ENCODE peak calls at places on chromosomes 4 and X, in five cellular contexts. One of them, this sample, is unnamed.

GRCh38 chrX:2188316-2188715 is 312.5 kb downstream of the DHRSX start:
- DNase-seq in PC-3: no peak
- DNase-seq in MM.1S: no peak
- DNase-seq in endothelial cell of umbilical vein: no peak
- DNase-seq in K562: peak; percentile 20
- DNase-seq in this sample: peak; percentile 22

GRCh38 chr4:157806176-157806575 is 366.6 kb downstream of the GASK1B start:
- DNase-seq in PC-3: no peak
- DNase-seq in MM.1S: no peak
- DNase-seq in endothelial cell of umbilical vein: no peak
- DNase-seq in K562: no peak
- DNase-seq in this sample: no peak

GRCh38 chr4:177001271-177002175 is 208.8 kb upstream of the VEGFC start:
- DNase-seq in PC-3: peak; percentile 62
- DNase-seq in MM.1S: no peak
- DNase-seq in endothelial cell of umbilical vein: no peak
- DNase-seq in K562: no peak
- DNase-seq in this sample: no peak

GRCh38 chr4:122666527-122667245 is 45.8 kb upstream of the IL21 start:
- DNase-seq in PC-3: peak; percentile 82
- DNase-seq in MM.1S: no peak
- DNase-seq in endothelial cell of umbilical vein: peak; percentile 71
- DNase-seq in K562: no peak
- DNase-seq in this sample: peak; percentile 11

GRCh38 chr4:168028568-168028967 is 63.8 kb upstream of the ANXA10 start:
- DNase-seq in PC-3: peak; percentile 63
- DNase-seq in MM.1S: no peak
- DNase-seq in endothelial cell of umbilical vein: peak; percentile 22
- DNase-seq in K562: no peak
- DNase-seq in this sample: peak; percentile 15

GRCh38 chr4:2042207-2042946 is 16.8 kb upstream of the NAT8L start:
- DNase-seq in PC-3: no peak
- DNase-seq in MM.1S: peak; percentile 38
- DNase-seq in endothelial cell of umbilical vein: no peak
- DNase-seq in K562: peak; percentile 81
- DNase-seq in this sample: peak; percentile 69

GRCh38 chr4:105619193-105619931 is 66.9 kb downstream of the ARHGEF38 start:
- DNase-seq in PC-3: peak; percentile 73
- DNase-seq in MM.1S: no peak
- DNase-seq in endothelial cell of umbilical vein: peak; percentile 70
- DNase-seq in K562: no peak
- DNase-seq in this sample: peak; percentile 30

GRCh38 chr4:117010695-117011094 is 74.7 kb downstream of the TRAM1L1 start:
- DNase-seq in PC-3: no peak
- DNase-seq in MM.1S: no peak
- DNase-seq in endothelial cell of umbilical vein: peak; percentile 5
- DNase-seq in K562: no peak
- DNase-seq in this sample: no peak

GRCh38 chr4:169621754-169622481 is 1.5 kb downstream of the CLCN3 start:
- DNase-seq in PC-3: peak; percentile 65
- DNase-seq in MM.1S: peak; percentile 40
- DNase-seq in endothelial cell of umbilical vein: peak; percentile 81
- DNase-seq in K562: no peak
- DNase-seq in this sample: peak; percentile 29

GRCh38 chr4:107210450-107211239 is 174.5 kb upstream of the DKK2 start:
- DNase-seq in PC-3: no peak
- DNase-seq in MM.1S: peak; percentile 32
- DNase-seq in endothelial cell of umbilical vein: no peak
- DNase-seq in K562: no peak
- DNase-seq in this sample: no peak

GRCh38 chr4:26360864-26361263 is 40.0 kb downstream of the RBPJ start:
- DNase-seq in PC-3: no peak
- DNase-seq in MM.1S: no peak
- DNase-seq in endothelial cell of umbilical vein: no peak
- DNase-seq in K562: no peak
- DNase-seq in this sample: no peak

GRCh38 chr4:54840430-54840829 is 182.7 kb downstream of the KIT start:
- DNase-seq in PC-3: no peak
- DNase-seq in MM.1S: peak; percentile 19
- DNase-seq in endothelial cell of umbilical vein: no peak
- DNase-seq in K562: no peak
- DNase-seq in this sample: no peak

GRCh38 chrX:15493118-15494082 is at the start of gene PIR:
- DNase-seq in PC-3: peak; percentile 92
- DNase-seq in MM.1S: peak; percentile 85
- DNase-seq in endothelial cell of umbilical vein: peak; percentile 85
- DNase-seq in K562: peak; percentile 88
- DNase-seq in this sample: peak; percentile 96

GRCh38 chrX:43805579-43805978 is 76.7 kb downstream of the MAOB start:
- DNase-seq in PC-3: peak; percentile 83
- DNase-seq in MM.1S: no peak
- DNase-seq in endothelial cell of umbilical vein: no peak
- DNase-seq in K562: no peak
- DNase-seq in this sample: no peak

GRCh38 chrX:43809463-43809862 is 72.8 kb downstream of the MAOB start:
- DNase-seq in PC-3: peak; percentile 67
- DNase-seq in MM.1S: no peak
- DNase-seq in endothelial cell of umbilical vein: no peak
- DNase-seq in K562: no peak
- DNase-seq in this sample: no peak

GRCh38 chrX:43804021-43804420 is 78.2 kb downstream of the MAOB start:
- DNase-seq in PC-3: peak; percentile 56
- DNase-seq in MM.1S: no peak
- DNase-seq in endothelial cell of umbilical vein: no peak
- DNase-seq in K562: no peak
- DNase-seq in this sample: no peak

GRCh38 chrX:43813319-43813718 is 68.9 kb downstream of the MAOB start:
- DNase-seq in PC-3: no peak
- DNase-seq in MM.1S: no peak
- DNase-seq in endothelial cell of umbilical vein: no peak
- DNase-seq in K562: no peak
- DNase-seq in this sample: peak; percentile 7

GRCh38 chrX:43808231-43808630 is 74.0 kb downstream of the MAOB start:
- DNase-seq in PC-3: no peak
- DNase-seq in MM.1S: no peak
- DNase-seq in endothelial cell of umbilical vein: no peak
- DNase-seq in K562: no peak
- DNase-seq in this sample: no peak
- H3K79me2 ChIP-seq in PC-3: no peaks in the 10 kb centered on the region
- H3K79me2 ChIP-seq in MM.1S: no peaks in the 10 kb centered on the region
- H3K79me2 ChIP-seq in endothelial cell of umbilical vein: no peaks in the 10 kb centered on the region
- H3K79me2 ChIP-seq in K562: no peaks in the 10 kb centered on the region
- H3K79me2 ChIP-seq in this sample: no peaks in the 10 kb centered on the region

GRCh38 chrX:53594354-53594753 is 92.2 kb downstream of the HUWE1 start:
- DNase-seq in PC-3: no peak
- DNase-seq in MM.1S: no peak
- DNase-seq in endothelial cell of umbilical vein: no peak
- DNase-seq in K562: no peak
- DNase-seq in this sample: no peak
- H3K4me2 ChIP-seq in PC-3: no peak overlapping the region
- H3K4me2 ChIP-seq in MM.1S: no peak overlapping the region
- H3K4me2 ChIP-seq in endothelial cell of umbilical vein: no peak overlapping the region
- H3K4me2 ChIP-seq in K562: no peak overlapping the region
- H3K4me2 ChIP-seq in this sample: no peak overlapping the region

DNA sequence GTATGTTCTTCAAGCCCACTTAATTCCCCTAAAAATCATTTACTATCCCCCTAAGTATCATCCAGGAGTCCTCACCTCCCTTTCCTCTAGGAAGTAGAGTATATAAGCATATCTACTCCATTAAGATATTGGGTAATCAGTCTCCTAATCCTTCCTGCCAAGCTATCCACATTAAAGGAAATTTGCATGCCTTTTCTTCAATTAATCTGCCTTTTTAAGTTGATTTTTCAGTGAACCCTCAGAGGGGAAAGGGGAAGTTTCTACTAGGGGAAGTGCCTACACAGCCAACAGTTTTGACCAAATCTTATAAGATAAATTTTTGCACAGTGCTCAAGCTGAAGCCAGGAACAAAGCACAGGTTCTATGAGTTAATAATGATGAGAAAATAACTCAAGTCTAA is 222.8 kb downstream of the NLGN4X start:
- DNase-seq in PC-3: no peak
- DNase-seq in MM.1S: no peak
- DNase-seq in endothelial cell of umbilical vein: no peak
- DNase-seq in K562: no peak
- DNase-seq in this sample: no peak
- H3K79me2 ChIP-seq in PC-3: no peaks in the 10 kb centered on the region
- H3K79me2 ChIP-seq in MM.1S: no peaks in the 10 kb centered on the region
- H3K79me2 ChIP-seq in endothelial cell of umbilical vein: no peaks in the 10 kb centered on the region
- H3K79me2 ChIP-seq in K562: no peaks in the 10 kb centered on the region
- H3K79me2 ChIP-seq in this sample: no peaks in the 10 kb centered on the region

DNA sequence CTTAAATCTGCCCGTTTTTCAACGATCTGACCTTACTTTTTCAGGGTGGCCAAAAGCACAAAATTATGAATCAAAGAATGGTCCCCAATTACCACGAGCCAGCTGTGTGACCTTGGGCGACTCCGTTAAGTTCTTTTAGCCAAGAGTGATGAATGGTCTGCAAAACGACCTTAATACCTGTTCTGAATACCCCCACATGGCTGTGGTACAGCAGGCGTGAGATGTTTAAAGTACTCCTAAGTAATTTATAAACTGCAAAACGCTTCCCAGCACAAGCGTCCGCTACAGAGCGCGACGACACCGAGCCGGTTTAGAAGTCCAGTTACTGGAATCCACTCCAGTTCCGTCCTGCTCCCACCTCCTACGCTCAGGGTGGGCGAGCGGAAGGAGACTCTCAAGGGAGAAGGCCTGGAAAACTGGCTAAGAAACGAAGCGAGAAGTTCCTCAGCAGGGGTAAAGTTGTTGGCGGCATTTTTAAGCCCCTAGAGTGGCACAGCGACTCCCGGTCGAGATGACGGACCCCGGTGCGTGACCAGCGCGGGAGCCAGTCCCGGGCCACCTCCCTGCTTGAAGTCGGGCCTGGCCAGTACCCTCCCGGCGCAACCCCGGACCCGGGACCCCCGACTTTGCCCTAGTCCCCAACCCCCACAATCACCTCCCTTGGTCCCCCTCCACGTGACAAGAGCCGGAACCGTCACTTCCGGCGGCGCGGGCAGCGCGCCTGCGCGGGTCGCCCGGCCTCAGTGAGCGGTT is 696 bp upstream of the BMP2K start:
- DNase-seq in PC-3: peak; percentile 65
- DNase-seq in MM.1S: peak; percentile 85
- DNase-seq in endothelial cell of umbilical vein: peak; percentile 77
- DNase-seq in K562: no peak
- DNase-seq in this sample: peak; percentile 93
- H3K4me2 ChIP-seq in PC-3: peak overlapping the region; percentile 92
- H3K4me2 ChIP-seq in MM.1S: peak overlapping the region; percentile 90
- H3K4me2 ChIP-seq in endothelial cell of umbilical vein: peak overlapping the region; percentile 89
- H3K4me2 ChIP-seq in K562: peak overlapping the region; percentile 91
- H3K4me2 ChIP-seq in this sample: peak overlapping the region; percentile 76

GRCh38 chr4:7160951-7161440 is 31.3 kb upstream of the SORCS2 start:
- DNase-seq in PC-3: no peak
- DNase-seq in MM.1S: no peak
- DNase-seq in endothelial cell of umbilical vein: no peak
- DNase-seq in K562: no peak
- DNase-seq in this sample: no peak
- H3K79me2 ChIP-seq in PC-3: no peaks in the 10 kb centered on the region
- H3K79me2 ChIP-seq in MM.1S: no peaks in the 10 kb centered on the region
- H3K79me2 ChIP-seq in endothelial cell of umbilical vein: no peaks in the 10 kb centered on the region
- H3K79me2 ChIP-seq in K562: no peaks in the 10 kb centered on the region
- H3K79me2 ChIP-seq in this sample: no peaks in the 10 kb centered on the region

GRCh38 chr4:7358100-7358735 is 76.5 kb downstream of the PSAPL1 start:
- DNase-seq in PC-3: peak; percentile 84
- DNase-seq in MM.1S: no peak
- DNase-seq in endothelial cell of umbilical vein: peak; percentile 30
- DNase-seq in K562: no peak
- DNase-seq in this sample: peak; percentile 42
- H3K4me2 ChIP-seq in PC-3: no peak overlapping the region
- H3K4me2 ChIP-seq in MM.1S: no peak overlapping the region
- H3K4me2 ChIP-seq in endothelial cell of umbilical vein: no peak overlapping the region
- H3K4me2 ChIP-seq in K562: no peak overlapping the region
- H3K4me2 ChIP-seq in this sample: no peak overlapping the region

GRCh38 chr4:40214661-40215418 is 18.0 kb downstream of the RHOH start:
- DNase-seq in PC-3: no peak
- DNase-seq in MM.1S: no peak
- DNase-seq in endothelial cell of umbilical vein: no peak
- DNase-seq in K562: no peak
- DNase-seq in this sample: no peak
- H3K79me2 ChIP-seq in PC-3: no peaks in the 10 kb centered on the region
- H3K79me2 ChIP-seq in MM.1S: peaks cover 100% of the 10 kb centered on the region
- H3K79me2 ChIP-seq in endothelial cell of umbilical vein: no peaks in the 10 kb centered on the region
- H3K79me2 ChIP-seq in K562: peaks cover 93% of the 10 kb centered on the region
- H3K79me2 ChIP-seq in this sample: no peaks in the 10 kb centered on the region

GRCh38 chrX:13194291-13195103 is 125.4 kb downstream of the ATXN3L start:
- DNase-seq in PC-3: peak; percentile 70
- DNase-seq in MM.1S: no peak
- DNase-seq in endothelial cell of umbilical vein: peak; percentile 63
- DNase-seq in K562: no peak
- DNase-seq in this sample: no peak
- H3K4me2 ChIP-seq in PC-3: peak overlapping the region; percentile 50
- H3K4me2 ChIP-seq in MM.1S: no peak overlapping the region
- H3K4me2 ChIP-seq in endothelial cell of umbilical vein: no peak overlapping the region
- H3K4me2 ChIP-seq in K562: no peak overlapping the region
- H3K4me2 ChIP-seq in this sample: no peak overlapping the region

DNA sequence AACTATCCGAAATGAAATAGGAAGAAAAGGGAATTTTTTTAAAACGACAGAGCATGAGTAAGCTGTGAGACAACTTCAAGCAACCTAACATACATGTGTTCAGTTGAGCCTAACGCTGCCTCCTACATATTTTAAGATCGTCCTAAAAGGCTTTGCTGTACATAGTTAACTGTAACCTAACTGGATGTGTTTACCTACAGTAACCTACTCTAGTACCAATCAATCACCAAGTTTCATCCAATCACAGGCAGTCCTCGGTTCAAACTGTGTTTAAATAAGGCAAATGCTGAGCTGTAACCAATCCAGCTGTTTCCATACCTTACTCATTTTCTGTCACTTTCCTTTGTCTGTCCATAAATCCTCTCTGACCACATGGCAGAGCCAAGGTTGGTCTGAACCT is 17.1 kb downstream of the RCHY1 start:
- DNase-seq in PC-3: peak; percentile 14
- DNase-seq in MM.1S: no peak
- DNase-seq in endothelial cell of umbilical vein: no peak
- DNase-seq in K562: no peak
- DNase-seq in this sample: no peak
- H3K79me2 ChIP-seq in PC-3: peaks cover 48% of the 10 kb centered on the region
- H3K79me2 ChIP-seq in MM.1S: peaks cover 39% of the 10 kb centered on the region
- H3K79me2 ChIP-seq in endothelial cell of umbilical vein: peaks cover 41% of the 10 kb centered on the region
- H3K79me2 ChIP-seq in K562: peaks cover 48% of the 10 kb centered on the region
- H3K79me2 ChIP-seq in this sample: peaks cover 67% of the 10 kb centered on the region

GRCh38 chr4:25075129-25075528 is 44.4 kb upstream of the LGI2 start:
- DNase-seq in PC-3: no peak
- DNase-seq in MM.1S: no peak
- DNase-seq in endothelial cell of umbilical vein: no peak
- DNase-seq in K562: no peak
- DNase-seq in this sample: no peak
- H3K4me2 ChIP-seq in PC-3: no peak overlapping the region
- H3K4me2 ChIP-seq in MM.1S: no peak overlapping the region
- H3K4me2 ChIP-seq in endothelial cell of umbilical vein: no peak overlapping the region
- H3K4me2 ChIP-seq in K562: no peak overlapping the region
- H3K4me2 ChIP-seq in this sample: no peak overlapping the region

This sample was measured in hepatocyte.